ENCODE peak calls at places on chromosomes 5 and 9, in nine cellular contexts. B is Peyer's patch, X is tibial nerve, G is ovary, Y is esophagus squamous epithelium, K is prostate gland, O is HCT116, D is right lobe of liver, Z is upper lobe of left lung. L is an unnamed sample.

GRCh38 chr9:115262952-115263351 is 145.0 kb upstream of the TNC start:
- DNase-seq in B (no peak), X (no peak), G (no peak), Y (no peak), K (no peak), O (no peak), D (no peak), Z (no peak), L (no peak)

GRCh38 chr9:134488251-134488900 is 153.2 kb upstream of the COL5A1 start:
- DNase-seq in B (peak), X (peak), G (peak), Y (no peak), K (no peak), O (no peak), D (no peak), Z (peak), L (no peak)

GRCh38 chr5:159231167-159231566 is 21.8 kb upstream of the RNF145 start:
- DNase-seq in B (no peak), X (no peak), G (no peak), Y (no peak), K (no peak), O (no peak), D (no peak), Z (no peak), L (no peak)

GRCh38 chr5:138573949-138574670 is 1.1 kb downstream of the HSPA9 start:
- DNase-seq in B (no peak), X (no peak), G (no peak), Y (no peak), K (no peak), O (no peak), D (no peak), Z (no peak), L (no peak)

GRCh38 chr5:76029739-76030138 is 53.4 kb upstream of the SV2C start:
- DNase-seq in B (no peak), X (no peak), G (no peak), Y (no peak), K (no peak), O (no peak), D (no peak), Z (no peak), L (no peak)

GRCh38 chr9:371349-371748 is 156.7 kb downstream of the DOCK8 start:
- DNase-seq in B (no peak), X (no peak), G (no peak), Y (no peak), K (no peak), O (no peak), D (no peak), Z (no peak), L (no peak)

GRCh38 chr5:15539951-15540350 is 40.0 kb downstream of the FBXL7 start:
- DNase-seq in B (no peak), X (no peak), G (no peak), Y (no peak), K (no peak), O (no peak), D (no peak), Z (no peak), L (no peak)

GRCh38 chr5:141359790-141360426 is at the start of gene PCDHGB2:
- DNase-seq in B (no peak), X (no peak), G (no peak), Y (no peak), K (no peak), O (peak), D (no peak), Z (no peak), L (no peak)

GRCh38 chr5:72624641-72625236 is 117.5 kb upstream of the ZNF366 start:
- DNase-seq in B (no peak), X (no peak), G (no peak), Y (no peak), K (no peak), O (no peak), D (no peak), Z (no peak), L (no peak)

GRCh38 chr9:24245988-24246387 is 299.7 kb downstream of the IZUMO3 start:
- DNase-seq in B (no peak), X (no peak), G (no peak), Y (no peak), K (no peak), O (peak), D (no peak), Z (no peak), L (no peak)

GRCh38 chr5:77850536-77851228 is 74.5 kb upstream of the TBCA start:
- DNase-seq in B (no peak), X (no peak), G (no peak), Y (no peak), K (no peak), O (no peak), D (no peak), Z (no peak), L (no peak)

GRCh38 chr9:70954126-70954525 is 167.3 kb downstream of the TRPM3 start:
- DNase-seq in B (no peak), X (no peak), G (no peak), Y (no peak), K (no peak), O (peak), D (no peak), Z (no peak), L (no peak)

GRCh38 chr9:68480807-68481206 is 59.9 kb downstream of the TMEM252 start:
- DNase-seq in B (no peak), X (no peak), G (no peak), Y (no peak), K (no peak), O (no peak), D (no peak), Z (no peak), L (no peak)

GRCh38 chr9:134957165-134957944 is 39.6 kb upstream of the FCN1 start:
- DNase-seq in B (peak), X (no peak), G (peak), Y (no peak), K (no peak), O (no peak), D (no peak), Z (peak), L (peak)

GRCh38 chr9:109861918-109862317 is 81.9 kb downstream of the PALM2AKAP2 start:
- DNase-seq in B (no peak), X (no peak), G (no peak), Y (no peak), K (no peak), O (no peak), D (no peak), Z (no peak), L (no peak)

GRCh38 chr9:80797427-80797825 is 891.9 kb downstream of the TLE1 start:
- DNase-seq in B (no peak), X (no peak), G (no peak), Y (no peak), K (no peak), O (no peak), D (no peak), Z (no peak), L (no peak)

GRCh38 chr9:100554935-100555401 is 22.9 kb upstream of the CAVIN4 start:
- DNase-seq in B (no peak), X (no peak), G (no peak), Y (no peak), K (no peak), O (no peak), D (no peak), Z (no peak), L (no peak)

GRCh38 chr5:176553260-176554085 is 4.3 kb downstream of the CDHR2 start:
- DNase-seq in B (peak), X (no peak), G (no peak), Y (no peak), K (no peak), O (peak), D (no peak), Z (no peak), L (no peak)

GRCh38 chr5:180330810-180331646 is 22.1 kb downstream of the GFPT2 start:
- DNase-seq in B (peak), X (peak), G (peak), Y (no peak), K (no peak), O (peak), D (no peak), Z (peak), L (peak)

GRCh38 chr9:111743275-111743674 is 51.5 kb downstream of the SHOC1 start:
- DNase-seq in B (no peak), X (no peak), G (no peak), Y (no peak), K (no peak), O (peak), D (no peak), Z (no peak), L (no peak)

GRCh38 chr5:119357815-119358559 is 2.2 kb downstream of the TNFAIP8 start:
- DNase-seq in B (no peak), X (no peak), G (no peak), Y (no peak), K (no peak), O (no peak), D (no peak), Z (no peak), L (no peak)

GRCh38 chr5:14912206-14912605 is 40.6 kb upstream of the ANKH start:
- DNase-seq in B (no peak), X (no peak), G (no peak), Y (no peak), K (no peak), O (no peak), D (no peak), Z (no peak), L (no peak)

GRCh38 chr5:16489322-16489791 is 23.8 kb upstream of the ZNF622 start:
- DNase-seq in B (no peak), X (no peak), G (no peak), Y (no peak), K (no peak), O (peak), D (no peak), Z (no peak), L (no peak)

GRCh38 chr9:117247271-117247670 is 167.6 kb downstream of the ASTN2 start:
- DNase-seq in B (no peak), X (no peak), G (no peak), Y (no peak), K (peak), O (no peak), D (no peak), Z (no peak), L (no peak)

GRCh38 chr5:117621921-117622320 is 1047.3 kb upstream of the SEMA6A start:
- DNase-seq in B (no peak), X (no peak), G (no peak), Y (no peak), K (no peak), O (no peak), D (no peak), Z (no peak), L (no peak)

GRCh38 chr9:88258587-88258986 is 120.3 kb upstream of the SPATA31C2 start:
- DNase-seq in B (no peak), X (no peak), G (peak), Y (no peak), K (peak), O (no peak), D (no peak), Z (peak), L (no peak)

DNA sequence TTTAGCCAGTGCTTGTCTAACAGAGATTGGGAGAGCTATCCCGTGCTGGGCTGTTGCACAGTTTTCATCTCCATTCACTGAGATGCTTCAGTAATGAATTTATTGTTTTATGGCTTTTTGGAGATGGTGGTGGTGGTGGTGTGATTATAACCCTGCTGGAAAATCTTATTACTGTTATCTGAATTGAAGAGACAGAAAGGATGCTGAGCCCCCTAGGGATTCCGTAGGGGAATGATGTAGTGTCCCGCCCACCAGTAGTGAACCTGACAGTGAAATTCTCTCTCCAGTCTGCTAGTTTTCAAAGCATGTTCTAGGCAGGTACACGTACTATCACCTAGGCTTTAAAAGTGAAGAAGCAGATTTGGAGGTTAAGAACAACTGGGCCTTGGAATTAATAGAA is 1.9 kb downstream of the RAI14 start:
- DNase-seq in B (no peak), X (no peak), G (no peak), Y (no peak), K (no peak), O (no peak), D (no peak), Z (no peak), L (no peak)
- TF ChIP-seq CTCF in B (no peak), X (no peak), G (no peak), Y (no peak), K (no peak), O (no peak), D (no peak), Z (no peak), L (no peak)

DNA sequence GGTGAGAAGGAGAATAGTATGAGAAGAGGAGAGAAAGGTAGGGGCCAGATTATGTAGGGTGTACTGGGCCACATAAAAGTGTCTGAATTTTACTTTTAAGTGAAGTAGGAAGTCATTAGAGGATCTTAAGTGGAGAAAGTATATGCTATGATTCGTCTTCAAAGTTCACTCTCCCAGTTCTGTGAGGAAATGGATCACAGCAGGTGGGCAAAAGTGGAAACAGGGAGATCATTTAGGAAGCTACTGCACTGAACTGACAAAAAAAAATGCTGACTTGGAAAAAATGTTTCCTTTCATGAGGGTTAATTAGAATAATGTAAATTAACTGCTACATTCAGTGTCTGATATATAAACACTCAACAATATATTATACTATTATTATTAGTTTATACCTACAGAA is 2.4 kb downstream of the KIF24 start:
- DNase-seq in B (no peak), X (no peak), G (no peak), Y (no peak), K (no peak), O (no peak), D (no peak), Z (no peak), L (no peak)
- H3K4me3 ChIP-seq in B (no peak), X (no peak), G (no peak), Y (no peak), K (no peak), O (no peak), D (no peak), Z (no peak), L (no peak)

GRCh38 chr5:109483395-109483974 is 73.7 kb upstream of the PJA2 start:
- DNase-seq in B (no peak), X (no peak), G (no peak), Y (no peak), K (no peak), O (no peak), D (no peak), Z (no peak), L (no peak)
- TF ChIP-seq POLR2A in B (no peak), X (no peak), G (no peak), Y (no peak), K (no peak), O (no peak), D (no peak), Z (no peak), L (no peak)

GRCh38 chr5:102974177-102974576 is 145.8 kb downstream of the GIN1 start:
- DNase-seq in B (no peak), X (no peak), G (no peak), Y (no peak), K (no peak), O (no peak), D (no peak), Z (no peak), L (no peak)
- TF ChIP-seq CTCF in B (no peak), X (no peak), G (no peak), Y (no peak), K (no peak), O (no peak), D (no peak), Z (no peak), L (no peak)

L was measured in lower leg skin.